ENCODE peak calls at places on chromosome 22, in nine cellular contexts. V is EL; T is DMS 273 treated with DMSO at 0.1 percent for 48 hours; Q is mesenchymal stem cell; N is effector memory CD4-positive, alpha-beta T cell; I is body of pancreas; Y is effector CD4-positive, alpha-beta T cell; K is stimulated activated CD4-positive, alpha-beta T cell treated with anti-CD3 and anti-CD28 coated beads, TNF-alpha, amount 100 ng/mL, for 1 hour; M is NCI-H1436. L is an unnamed sample.

GRCh38 chr22:28444659-28445058 is 235.0 kb downstream of the TTC28 start:
- DNase-seq in V (no peak), T (no peak), Q (no peak), N (no peak), I (no peak), Y (no peak), K (no peak), M (no peak), L (no peak)

GRCh38 chr22:46297151-46297819 is 615 bp downstream of the GTSE1 start:
- DNase-seq in V (peak), T (no peak), Q (peak), N (no peak), I (peak), Y (no peak), K (no peak), M (no peak), L (peak)

GRCh38 chr22:19619144-19620009 is 94.9 kb upstream of the SEPTIN5 start:
- DNase-seq in V (no peak), T (no peak), Q (no peak), N (no peak), I (no peak), Y (no peak), K (no peak), M (no peak), L (no peak)

GRCh38 chr22:39634530-39635399 is 64.2 kb downstream of the CACNA1I start:
- DNase-seq in V (peak), T (no peak), Q (peak), N (no peak), I (peak), Y (no peak), K (no peak), M (no peak), L (peak)

GRCh38 chr22:19892249-19892879 is 37.7 kb upstream of the GNB1L start:
- DNase-seq in V (no peak), T (no peak), Q (peak), N (peak), I (no peak), Y (peak), K (peak), M (no peak), L (no peak)

GRCh38 chr22:38132794-38133193 is 22.3 kb upstream of the BAIAP2L2 start:
- DNase-seq in V (no peak), T (no peak), Q (no peak), N (no peak), I (no peak), Y (no peak), K (no peak), M (no peak), L (no peak)

GRCh38 chr22:42997577-42997976 is 17.4 kb downstream of the PACSIN2 start:
- DNase-seq in V (no peak), T (no peak), Q (peak), N (no peak), I (no peak), Y (no peak), K (no peak), M (no peak), L (no peak)

GRCh38 chr22:29117799-29118477 is 45.1 kb downstream of the KREMEN1 start:
- DNase-seq in V (no peak), T (no peak), Q (peak), N (no peak), I (no peak), Y (no peak), K (no peak), M (no peak), L (no peak)

GRCh38 chr22:22786301-22787115 is 101.1 kb upstream of the IGLL5 start:
- DNase-seq in V (no peak), T (no peak), Q (no peak), N (no peak), I (no peak), Y (no peak), K (no peak), M (peak), L (no peak)

GRCh38 chr22:36770116-36770945 is 5.6 kb downstream of the IFT27 start:
- DNase-seq in V (no peak), T (no peak), Q (no peak), N (no peak), I (no peak), Y (no peak), K (no peak), M (no peak), L (no peak)

GRCh38 chr22:30308518-30309230 is 18.1 kb downstream of the TBC1D10A start:
- DNase-seq in V (no peak), T (no peak), Q (peak), N (no peak), I (peak), Y (no peak), K (no peak), M (no peak), L (peak)

GRCh38 chr22:45865561-45866397 is 111.2 kb downstream of the WNT7B start:
- DNase-seq in V (no peak), T (no peak), Q (no peak), N (no peak), I (no peak), Y (no peak), K (no peak), M (no peak), L (no peak)

GRCh38 chr22:37664249-37665101 is 6.0 kb downstream of the PDXP start:
- DNase-seq in V (no peak), T (no peak), Q (no peak), N (no peak), I (no peak), Y (no peak), K (no peak), M (no peak), L (no peak)

GRCh38 chr22:17845340-17845739 is 71.1 kb upstream of the BID start:
- DNase-seq in V (no peak), T (no peak), Q (no peak), N (no peak), I (no peak), Y (no peak), K (no peak), M (no peak), L (no peak)

GRCh38 chr22:19398206-19398605 is 33.3 kb downstream of the HIRA start:
- DNase-seq in V (no peak), T (peak), Q (no peak), N (no peak), I (no peak), Y (no peak), K (no peak), M (no peak), L (peak)

GRCh38 chr22:39624501-39624821 is 53.9 kb downstream of the CACNA1I start:
- DNase-seq in V (no peak), T (no peak), Q (no peak), N (no peak), I (no peak), Y (no peak), K (no peak), M (no peak), L (no peak)

GRCh38 chr22:49965291-49966040 is 4.9 kb downstream of the PIM3 start:
- DNase-seq in V (no peak), T (no peak), Q (no peak), N (no peak), I (peak), Y (peak), K (no peak), M (no peak), L (no peak)

GRCh38 chr22:20422271-20422958 is 15.2 kb downstream of the SCARF2 start:
- DNase-seq in V (no peak), T (no peak), Q (no peak), N (no peak), I (no peak), Y (no peak), K (no peak), M (no peak), L (peak)